ENCODE peak calls at places on chromosomes 4 and X, in five cellular contexts. W, L, I, M and N are unnamed samples.

GRCh38 chr4:150257338-150257737 is 179.1 kb downstream of the DCLK2 start:
- DNase-seq in W (no peak), L (no peak), I (no peak), M (no peak), N (no peak)

GRCh38 chr4:139246166-139246565 is 33.9 kb downstream of the MGARP start:
- DNase-seq in W (no peak), L (no peak), I (no peak), M (no peak), N (no peak)

GRCh38 chr4:70443329-70443728 is 28.7 kb upstream of the MUC7 start:
- DNase-seq in W (no peak), L (no peak), I (no peak), M (no peak), N (no peak)

GRCh38 chr4:56307423-56307822 is 79.9 kb downstream of the AASDH start:
- DNase-seq in W (no peak), L (no peak), I (no peak), M (no peak), N (no peak)

GRCh38 chrX:71053217-71053621 is 14.9 kb downstream of the SNX12 start:
- DNase-seq in W (no peak), L (no peak), I (no peak), M (no peak), N (no peak)

GRCh38 chr4:125313989-125314602 is 659 bp upstream of the FAT4 start:
- DNase-seq in W (no peak), L (no peak), I (no peak), M (no peak), N (no peak)

GRCh38 chr4:43846111-43846587 is 602.5 kb downstream of the KCTD8 start:
- DNase-seq in W (no peak), L (no peak), I (peak; percentile 40), M (no peak), N (no peak)

GRCh38 chr4:164251257-164251656 is 502.7 kb upstream of the SMIM31 start:
- DNase-seq in W (no peak), L (no peak), I (no peak), M (no peak), N (no peak)

GRCh38 chrX:127947450-127947849 is 104.8 kb downstream of the ACTRT1 start:
- DNase-seq in W (no peak), L (no peak), I (no peak), M (no peak), N (no peak)

GRCh38 chr4:118344801-118345200 is 8.0 kb downstream of the PRSS12 start:
- DNase-seq in W (no peak), L (no peak), I (no peak), M (no peak), N (no peak)

GRCh38 chr4:56666279-56666678 is 14.8 kb downstream of the HOPX start:
- DNase-seq in W (no peak), L (no peak), I (no peak), M (no peak), N (no peak)

GRCh38 chr4:93092765-93093164 is 735.8 kb upstream of the ATOH1 start:
- DNase-seq in W (no peak), L (peak; percentile 0), I (no peak), M (no peak), N (no peak)

GRCh38 chr4:94428884-94429283 is 22.9 kb upstream of the PDLIM5 start:
- DNase-seq in W (no peak), L (no peak), I (no peak), M (no peak), N (no peak)

GRCh38 chr4:6740347-6740746 is 24.4 kb downstream of the BLOC1S4 start:
- DNase-seq in W (no peak), L (no peak), I (no peak), M (no peak), N (no peak)

GRCh38 chr4:145984563-145984962 is 45.9 kb upstream of the ZNF827 start:
- DNase-seq in W (no peak), L (no peak), I (no peak), M (no peak), N (no peak)

GRCh38 chr4:173494013-173494970 is 35.7 kb downstream of the HAND2 start:
- DNase-seq in W (peak; percentile 67), L (peak; percentile 71), I (no peak), M (peak; percentile 51), N (peak; percentile 4)

GRCh38 chr4:47128991-47129390 is 97.6 kb downstream of the GABRB1 start:
- DNase-seq in W (no peak), L (no peak), I (no peak), M (no peak), N (no peak)

GRCh38 chrX:19595036-19595435 is 79.7 kb upstream of the MAP3K15 start:
- DNase-seq in W (peak; percentile 65), L (peak; percentile 69), I (no peak), M (no peak), N (no peak)

GRCh38 chr4:148542922-148543623 is 100.9 kb upstream of the NR3C2 start:
- DNase-seq in W (no peak), L (no peak), I (no peak), M (no peak), N (no peak)

GRCh38 chr4:3792813-3793212 is 26.6 kb downstream of the ADRA2C start:
- DNase-seq in W (no peak), L (no peak), I (peak; percentile 5), M (no peak), N (no peak)

GRCh38 chr4:88522702-88523324 is 763 bp downstream of the PYURF start:
- DNase-seq in W (peak; percentile 59), L (peak; percentile 49), I (peak; percentile 65), M (no peak), N (no peak)

GRCh38 chr4:176230827-176231226 is 35.4 kb upstream of the SPATA4 start:
- DNase-seq in W (no peak), L (no peak), I (no peak), M (no peak), N (no peak)

GRCh38 chr4:47830263-47831025 is 7.4 kb downstream of the CORIN start:
- DNase-seq in W (no peak), L (no peak), I (no peak), M (no peak), N (no peak)

GRCh38 chrX:45986971-45987370 is 558.2 kb downstream of the ZNF674 start:
- DNase-seq in W (peak; percentile 4), L (peak; percentile 1), I (no peak), M (no peak), N (no peak)

GRCh38 chr4:40990202-40990898 is 224.0 kb downstream of the APBB2 start:
- DNase-seq in W (peak; percentile 97), L (peak; percentile 98), I (no peak), M (no peak), N (no peak)

GRCh38 chr4:114599231-114600065 is 841 bp downstream of the UGT8 start:
- DNase-seq in W (no peak), L (no peak), I (no peak), M (no peak), N (no peak)

GRCh38 chrX:506341-506740 is 119.6 kb upstream of the PPP2R3B start:
- DNase-seq in W (no peak), L (no peak), I (no peak), M (no peak), N (no peak)

GRCh38 chrX:3167771-3168170 is 126.5 kb downstream of the ARSF start:
- DNase-seq in W (no peak), L (no peak), I (no peak), M (no peak), N (no peak)

GRCh38 chr4:113784497-113785254 is 23.1 kb upstream of the CAMK2D start:
- DNase-seq in W (peak; percentile 98), L (peak; percentile 98), I (no peak), M (no peak), N (no peak)

GRCh38 chr4:78298618-78299017 is 241.5 kb downstream of the FRAS1 start:
- DNase-seq in W (no peak), L (peak; percentile 54), I (no peak), M (no peak), N (no peak)

GRCh38 chr4:77734928-77735327 is 84.2 kb downstream of the CNOT6L start:
- DNase-seq in W (peak; percentile 50), L (peak; percentile 46), I (no peak), M (no peak), N (no peak)

GRCh38 chrX:153334654-153335295 is 822 bp downstream of the ZNF275 start:
- DNase-seq in W (no peak), L (no peak), I (no peak), M (no peak), N (no peak)

GRCh38 chr4:8592366-8593267 is at the start of gene CPZ:
- DNase-seq in W (peak; percentile 4), L (peak; percentile 38), I (no peak), M (no peak), N (no peak)

GRCh38 chr4:1241936-1242505 is 6.9 kb downstream of the CTBP1 start:
- DNase-seq in W (no peak), L (no peak), I (no peak), M (no peak), N (no peak)

GRCh38 chr4:120653790-120654189 is 268.7 kb downstream of the PRDM5 start:
- DNase-seq in W (no peak), L (no peak), I (no peak), M (no peak), N (no peak)

GRCh38 chrX:34716322-34716721 is 59.2 kb upstream of the TMEM47 start:
- DNase-seq in W (peak; percentile 2), L (peak; percentile 1), I (no peak), M (no peak), N (no peak)

GRCh38 chr4:75432683-75433082 is 81.5 kb downstream of the RCHY1 start:
- DNase-seq in W (peak; percentile 12), L (peak; percentile 9), I (no peak), M (no peak), N (no peak)